ENCODE peak calls at places on chromosome 13, in ten cellular contexts. V, Z, S, R, M, Q, T, E, U and G are unnamed samples.

GRCh38 chr13:80339841-80340642 is 884 bp downstream of the SPRY2 start:
- DNase-seq in V (peak; percentile 28), Z (peak; percentile 87), S (peak; percentile 66), R (peak; percentile 36), M (peak; percentile 39), Q (peak; percentile 23), T (peak; percentile 42), E (peak; percentile 57), U (peak; percentile 34), G (peak; percentile 43)

GRCh38 chr13:102580552-102581169 is 16.1 kb upstream of the TPP2 start:
- DNase-seq in V (peak; percentile 84), Z (no peak), S (no peak), R (peak; percentile 72), M (no peak), Q (peak; percentile 70), T (peak; percentile 80), E (peak; percentile 83), U (peak; percentile 90), G (peak; percentile 88)

GRCh38 chr13:73702419-73703071 is 431.7 kb downstream of the KLF12 start:
- DNase-seq in V (no peak), Z (no peak), S (no peak), R (no peak), M (no peak), Q (no peak), T (no peak), E (peak; percentile 10), U (peak; percentile 13), G (no peak)

GRCh38 chr13:109123971-109124370 is 494.6 kb downstream of the MYO16 start:
- DNase-seq in V (no peak), Z (no peak), S (no peak), R (no peak), M (no peak), Q (no peak), T (no peak), E (no peak), U (peak; percentile 30), G (no peak)

GRCh38 chr13:44739120-44739519 is 163.0 kb upstream of the TSC22D1 start:
- DNase-seq in V (no peak), Z (no peak), S (no peak), R (no peak), M (no peak), Q (no peak), T (no peak), E (no peak), U (no peak), G (no peak)

GRCh38 chr13:97659602-97660001 is 225.6 kb downstream of the RAP2A start:
- DNase-seq in V (peak; percentile 47), Z (no peak), S (no peak), R (no peak), M (no peak), Q (no peak), T (peak; percentile 21), E (peak; percentile 33), U (peak; percentile 59), G (peak; percentile 52)

GRCh38 chr13:73101608-73102007 is 42.8 kb downstream of the KLF5 start:
- DNase-seq in V (no peak), Z (no peak), S (no peak), R (no peak), M (no peak), Q (no peak), T (no peak), E (no peak), U (no peak), G (no peak)

GRCh38 chr13:113089693-113090414 is 15.7 kb upstream of the F7 start:
- DNase-seq in V (no peak), Z (no peak), S (no peak), R (no peak), M (no peak), Q (no peak), T (no peak), E (no peak), U (no peak), G (no peak)

GRCh38 chr13:51370116-51370515 is 30.6 kb downstream of the SERPINE3 start:
- DNase-seq in V (peak; percentile 68), Z (no peak), S (no peak), R (no peak), M (no peak), Q (peak; percentile 3), T (peak; percentile 41), E (peak; percentile 80), U (peak; percentile 77), G (peak; percentile 76)

GRCh38 chr13:46871557-46871956 is 25.3 kb downstream of the HTR2A start:
- DNase-seq in V (no peak), Z (no peak), S (no peak), R (no peak), M (no peak), Q (no peak), T (no peak), E (no peak), U (no peak), G (peak; percentile 41)
- H3K4me3 ChIP-seq in V (no peak overlapping the region), Z (no peak overlapping the region), S (no peak overlapping the region), R (no peak overlapping the region), M (no peak overlapping the region), Q (no peak overlapping the region), T (no peak overlapping the region), E (no peak overlapping the region), U (no peak overlapping the region), G (no peak overlapping the region)

DNA sequence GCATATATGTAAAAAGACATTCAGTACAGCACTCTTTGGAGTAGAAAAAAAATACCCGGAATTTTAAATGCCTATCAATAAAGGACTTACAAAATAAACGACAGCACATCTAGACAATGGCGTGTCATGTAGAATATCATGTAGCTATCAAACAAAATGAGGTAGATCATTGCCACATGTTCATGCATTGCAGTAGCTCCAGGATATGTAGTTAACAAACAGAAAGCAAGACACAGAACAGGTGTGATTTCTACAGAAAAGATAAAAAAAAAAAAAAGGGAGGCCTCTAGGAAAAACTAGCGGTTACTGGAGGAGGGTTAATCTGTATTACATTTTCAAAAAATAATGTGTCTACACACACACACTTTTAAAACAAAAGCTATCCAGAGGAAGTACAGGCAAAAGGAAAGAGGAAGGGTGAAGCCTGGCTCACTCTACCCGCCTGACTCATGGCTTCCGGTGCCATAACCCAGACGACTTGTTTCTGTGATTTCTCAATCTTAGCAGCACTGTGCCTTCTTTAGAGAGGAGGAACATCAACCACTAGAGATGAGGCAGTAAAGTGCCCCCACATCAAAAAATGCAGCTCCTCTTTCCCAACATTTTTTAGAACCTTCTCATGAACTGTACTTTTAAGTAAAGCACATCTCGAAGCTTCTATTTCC is 6.9 kb downstream of the KCTD12 start:
- DNase-seq in V (peak; percentile 82), Z (no peak), S (peak; percentile 52), R (peak; percentile 67), M (no peak), Q (peak; percentile 85), T (peak; percentile 70), E (peak; percentile 89), U (peak; percentile 91), G (peak; percentile 93)
- H3K4me3 ChIP-seq in V (no peak overlapping the region), Z (no peak overlapping the region), S (no peak overlapping the region), R (peak overlapping the region; percentile 73), M (no peak overlapping the region), Q (no peak overlapping the region), T (no peak overlapping the region), E (no peak overlapping the region), U (no peak overlapping the region), G (no peak overlapping the region)

GRCh38 chr13:110430391-110431338 is 123.6 kb downstream of the COL4A2 start:
- DNase-seq in V (no peak), Z (no peak), S (no peak), R (no peak), M (no peak), Q (no peak), T (no peak), E (no peak), U (no peak), G (no peak)
- H3K4me3 ChIP-seq in V (no peak overlapping the region), Z (no peak overlapping the region), S (no peak overlapping the region), R (no peak overlapping the region), M (no peak overlapping the region), Q (no peak overlapping the region), T (no peak overlapping the region), E (no peak overlapping the region), U (no peak overlapping the region), G (no peak overlapping the region)

GRCh38 chr13:114313061-114313860 is 1.0 kb upstream of the CHAMP1 start:
- DNase-seq in V (no peak), Z (no peak), S (peak; percentile 42), R (no peak), M (no peak), Q (no peak), T (peak; percentile 51), E (no peak), U (no peak), G (no peak)
- H3K4me3 ChIP-seq in V (peak overlapping the region; percentile 68), Z (peak overlapping the region; percentile 93), S (peak overlapping the region; percentile 91), R (peak overlapping the region; percentile 76), M (peak overlapping the region; percentile 80), Q (peak overlapping the region; percentile 73), T (peak overlapping the region; percentile 79), E (peak overlapping the region; percentile 80), U (peak overlapping the region; percentile 76), G (peak overlapping the region; percentile 35)

GRCh38 chr13:35479223-35479536 is 2.7 kb upstream of the MAB21L1 start:
- DNase-seq in V (no peak), Z (no peak), S (no peak), R (no peak), M (no peak), Q (no peak), T (no peak), E (no peak), U (no peak), G (no peak)
- H3K4me3 ChIP-seq in V (no peak overlapping the region), Z (no peak overlapping the region), S (no peak overlapping the region), R (no peak overlapping the region), M (no peak overlapping the region), Q (no peak overlapping the region), T (no peak overlapping the region), E (no peak overlapping the region), U (no peak overlapping the region), G (no peak overlapping the region)

GRCh38 chr13:62793850-62794249 is 1378.2 kb upstream of the PCDH20 start:
- DNase-seq in V (no peak), Z (no peak), S (no peak), R (no peak), M (no peak), Q (no peak), T (no peak), E (no peak), U (no peak), G (no peak)

GRCh38 chr13:62799931-62800436 is 1384.3 kb upstream of the PCDH20 start:
- DNase-seq in V (no peak), Z (no peak), S (no peak), R (no peak), M (no peak), Q (no peak), T (no peak), E (no peak), U (no peak), G (no peak)

GRCh38 chr13:62799038-62799535 is 1383.4 kb upstream of the PCDH20 start:
- DNase-seq in V (no peak), Z (no peak), S (no peak), R (no peak), M (no peak), Q (no peak), T (no peak), E (no peak), U (no peak), G (no peak)
- H3K4me3 ChIP-seq in V (no peak overlapping the region), Z (no peak overlapping the region), S (no peak overlapping the region), R (no peak overlapping the region), M (no peak overlapping the region), Q (no peak overlapping the region), T (no peak overlapping the region), E (no peak overlapping the region), U (no peak overlapping the region), G (no peak overlapping the region)

GRCh38 chr13:33257786-33258185 is 27.8 kb downstream of the STARD13 start:
- DNase-seq in V (no peak), Z (no peak), S (no peak), R (no peak), M (no peak), Q (no peak), T (no peak), E (peak; percentile 71), U (no peak), G (no peak)
- H3K4me3 ChIP-seq in V (no peak overlapping the region), Z (no peak overlapping the region), S (no peak overlapping the region), R (no peak overlapping the region), M (no peak overlapping the region), Q (no peak overlapping the region), T (no peak overlapping the region), E (no peak overlapping the region), U (no peak overlapping the region), G (no peak overlapping the region)